ENCODE peak calls at places on chromosomes 11 and 22, in five cellular contexts. S is pancreas, H is lower leg skin, J is WERI-Rb-1, T is stomach. P is an unnamed sample.

GRCh38 chr22:50000587-50001387 is 11.8 kb downstream of the IL17REL start:
- DNase-seq in J (no peak), T (no peak), H (peak), S (no peak), P (no peak)

GRCh38 chr11:85953491-85954143 is 98.4 kb downstream of the CCDC83 start:
- DNase-seq in H (no peak), S (no peak), J (no peak), T (no peak), P (no peak)

GRCh38 chr11:63501236-63501635 is 4.6 kb upstream of the LGALS12 start:
- DNase-seq in J (no peak), S (no peak), T (no peak), H (no peak), P (no peak)

GRCh38 chr11:1335811-1336761 is 26.7 kb upstream of the TOLLIP start:
- DNase-seq in J (peak), S (peak), H (peak), T (peak), P (peak)

GRCh38 chr11:10777806-10778205 is 26.8 kb downstream of the CTR9 start:
- DNase-seq in H (no peak), T (no peak), J (no peak), S (no peak), P (no peak)

GRCh38 chr11:1598816-1599215 is 722 bp upstream of the KRTAP5-2 start:
- DNase-seq in H (no peak), T (no peak), J (no peak), S (no peak), P (no peak)

GRCh38 chr11:68038226-68038717 is 553 bp upstream of the TCIRG1 start:
- DNase-seq in H (no peak), S (peak), J (peak), T (no peak), P (no peak)

GRCh38 chr11:114307524-114308203 is 11.5 kb downstream of the NNMT start:
- DNase-seq in T (peak), S (peak), H (peak), J (no peak), P (no peak)

GRCh38 chr22:19632671-19633148 is 81.6 kb upstream of the SEPTIN5 start:
- DNase-seq in H (peak), T (no peak), S (no peak), J (no peak), P (no peak)

GRCh38 chr22:44438056-44438455 is 60.0 kb downstream of the RTL6 start:
- DNase-seq in J (peak), S (no peak), H (peak), T (no peak), P (no peak)

GRCh38 chr22:27111796-27112195 is 454.4 kb downstream of the MIAT start:
- DNase-seq in S (no peak), T (no peak), J (no peak), H (no peak), P (no peak)

GRCh38 chr11:126989942-126990715 is 10.4 kb downstream of the KIRREL3 start:
- DNase-seq in H (peak), T (peak), J (peak), S (peak), P (peak)

GRCh38 chr11:111814567-111814966 is 48.4 kb upstream of the PPP2R1B start:
- DNase-seq in T (no peak), H (no peak), S (no peak), J (no peak), P (no peak)

GRCh38 chr11:44471603-44472002 is 93.9 kb upstream of the CD82 start:
- DNase-seq in T (no peak), S (no peak), J (no peak), H (no peak), P (no peak)

GRCh38 chr11:116336540-116336939 is 436.2 kb downstream of the BUD13 start:
- DNase-seq in H (peak), J (no peak), S (no peak), T (no peak), P (no peak)

GRCh38 chr11:126956664-126957063 is 43.9 kb downstream of the KIRREL3 start:
- DNase-seq in S (no peak), H (no peak), T (no peak), J (no peak), P (no peak)

GRCh38 chr11:73623651-73624050 is 22.7 kb upstream of the PLEKHB1 start:
- DNase-seq in H (no peak), T (no peak), S (no peak), J (no peak), P (no peak)

GRCh38 chr11:22558638-22559037 is 67.0 kb downstream of the FANCF start:
- DNase-seq in T (no peak), J (peak), S (no peak), H (no peak), P (no peak)

GRCh38 chr22:47965066-47965465 is 1202.6 kb downstream of the TBC1D22A start:
- DNase-seq in S (no peak), T (no peak), H (no peak), J (no peak), P (no peak)

GRCh38 chr11:63505857-63506528 is at the start of gene LGALS12:
- DNase-seq in T (no peak), H (no peak), S (no peak), J (no peak), P (no peak)

GRCh38 chr11:134663506-134664313 is 251.7 kb upstream of the B3GAT1 start:
- DNase-seq in T (peak), S (no peak), J (no peak), H (peak), P (no peak)

GRCh38 chr11:30488304-30488998 is 97.7 kb downstream of the MPPED2 start:
- DNase-seq in T (peak), H (no peak), S (peak), J (no peak), P (no peak)

GRCh38 chr11:72038491-72038890 is 39.8 kb downstream of the IL18BP start:
- DNase-seq in J (no peak), T (peak), S (no peak), H (peak), P (no peak)

GRCh38 chr11:21427750-21428149 is 758.4 kb downstream of the NELL1 start:
- DNase-seq in J (no peak), S (no peak), T (no peak), H (no peak), P (no peak)

GRCh38 chr22:36026741-36027140 is 1.9 kb downstream of the RBFOX2 start:
- DNase-seq in T (no peak), J (no peak), H (no peak), S (no peak), P (no peak)

GRCh38 chr22:17910561-17911311 is 113.6 kb downstream of the MICAL3 start:
- DNase-seq in T (no peak), H (no peak), S (no peak), J (peak), P (no peak)

GRCh38 chr11:93525601-93526000 is 17.6 kb downstream of the SMCO4 start:
- DNase-seq in T (no peak), S (no peak), J (no peak), H (no peak), P (no peak)

GRCh38 chr22:30891781-30892180 is 76.8 kb downstream of the MORC2 start:
- DNase-seq in H (peak), T (no peak), S (peak), J (no peak), P (no peak)

GRCh38 chr11:94553938-94554337 is 10.2 kb downstream of the FUT4 start:
- DNase-seq in H (no peak), J (no peak), T (peak), S (no peak), P (no peak)

GRCh38 chr11:21814169-21814568 is 378.7 kb upstream of the ANO5 start:
- DNase-seq in H (no peak), J (no peak), S (no peak), T (no peak), P (no peak)

GRCh38 chr11:10930224-10930960 is 72.5 kb upstream of the ZBED5 start:
- DNase-seq in H (no peak), T (no peak), S (no peak), J (peak), P (no peak)

GRCh38 chr11:97332271-97332670 is 942.5 kb downstream of the JRKL start:
- DNase-seq in T (no peak), H (no peak), S (no peak), J (peak), P (no peak)

GRCh38 chr11:97336064-97336463 is 946.3 kb downstream of the JRKL start:
- DNase-seq in T (no peak), H (no peak), S (no peak), J (no peak), P (no peak)
- TF ChIP-seq CTCF in T (no peak), H (no peak), S (no peak), J (no peak), P (no peak)

GRCh38 chr22:22784249-22785039 is 103.2 kb upstream of the IGLL5 start:
- DNase-seq in J (no peak), S (no peak), H (no peak), T (no peak), P (no peak)
- TF ChIP-seq CTCF in J (no peak), S (no peak), H (no peak), T (no peak), P (no peak)

DNA sequence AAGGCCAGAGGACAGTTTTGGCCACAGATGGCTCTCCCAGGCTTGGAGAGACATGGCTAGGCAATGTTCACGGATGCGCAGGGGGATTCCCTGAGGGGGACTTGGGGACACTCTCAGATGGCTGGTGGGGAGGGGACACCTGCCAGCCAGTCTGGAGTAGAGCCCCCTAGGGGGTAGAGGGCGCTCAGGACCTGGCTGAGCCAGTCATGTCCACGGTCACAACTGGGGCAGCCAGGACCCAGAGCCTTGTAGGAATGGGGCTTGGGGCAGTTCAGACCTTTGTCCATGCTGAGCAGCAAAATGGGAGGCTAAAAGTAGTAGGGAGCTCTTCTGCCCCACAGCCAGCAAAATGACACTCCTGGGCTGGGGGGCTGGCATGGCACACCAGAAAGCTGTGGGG is 1.7 kb downstream of the CSDC2 start:
- DNase-seq in J (peak), H (no peak), S (no peak), T (no peak), P (no peak)
- TF ChIP-seq CTCF in J (no peak), H (no peak), S (no peak), T (no peak), P (no peak)

GRCh38 chr11:78432058-78432515 is 14.5 kb upstream of the GAB2 start:
- DNase-seq in J (peak), S (no peak), T (no peak), H (no peak), P (no peak)
- TF ChIP-seq CTCF in J (peak), S (no peak), T (peak), H (no peak), P (no peak)

DNA sequence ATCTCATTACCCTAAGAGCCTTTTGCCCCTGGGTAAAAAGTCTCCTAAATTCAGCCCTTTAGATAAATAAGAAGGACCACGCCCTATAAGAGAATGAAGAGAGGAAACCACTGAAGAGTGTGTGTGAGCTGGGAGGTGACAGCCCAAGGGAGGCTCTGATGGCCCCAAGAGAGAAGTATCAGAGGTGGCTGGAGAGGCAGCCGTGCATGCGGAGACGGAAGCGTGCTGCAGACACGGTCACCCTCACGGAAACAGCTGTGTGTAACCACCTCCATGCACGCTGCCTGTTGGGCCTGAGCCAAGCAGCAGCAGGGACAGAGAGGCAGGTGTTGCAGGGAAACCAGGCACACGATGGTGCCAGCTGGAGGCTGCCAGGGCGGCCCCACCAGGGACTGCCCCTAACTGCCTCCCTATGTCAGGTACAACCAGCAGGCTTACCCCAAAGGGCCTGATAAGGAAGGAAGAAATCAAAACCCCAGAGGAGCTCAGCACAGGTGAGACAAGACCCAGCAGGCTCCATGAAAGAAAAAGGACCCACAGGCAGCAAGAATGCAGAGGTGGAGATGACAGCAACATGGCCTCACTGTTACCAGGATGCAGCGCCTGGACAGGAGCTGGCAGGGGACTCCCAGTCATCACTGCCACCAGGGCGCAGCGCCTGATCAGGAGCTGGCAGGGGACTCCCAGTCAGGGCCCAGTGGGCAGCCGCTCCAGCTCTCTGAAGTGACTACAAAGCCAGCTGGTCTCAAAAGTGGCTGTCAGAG is 7.8 kb downstream of the LARGE2 start:
- DNase-seq in S (peak), J (no peak), H (peak), T (peak), P (no peak)
- TF ChIP-seq CTCF in S (no peak), J (no peak), H (no peak), T (no peak), P (no peak)

DNA sequence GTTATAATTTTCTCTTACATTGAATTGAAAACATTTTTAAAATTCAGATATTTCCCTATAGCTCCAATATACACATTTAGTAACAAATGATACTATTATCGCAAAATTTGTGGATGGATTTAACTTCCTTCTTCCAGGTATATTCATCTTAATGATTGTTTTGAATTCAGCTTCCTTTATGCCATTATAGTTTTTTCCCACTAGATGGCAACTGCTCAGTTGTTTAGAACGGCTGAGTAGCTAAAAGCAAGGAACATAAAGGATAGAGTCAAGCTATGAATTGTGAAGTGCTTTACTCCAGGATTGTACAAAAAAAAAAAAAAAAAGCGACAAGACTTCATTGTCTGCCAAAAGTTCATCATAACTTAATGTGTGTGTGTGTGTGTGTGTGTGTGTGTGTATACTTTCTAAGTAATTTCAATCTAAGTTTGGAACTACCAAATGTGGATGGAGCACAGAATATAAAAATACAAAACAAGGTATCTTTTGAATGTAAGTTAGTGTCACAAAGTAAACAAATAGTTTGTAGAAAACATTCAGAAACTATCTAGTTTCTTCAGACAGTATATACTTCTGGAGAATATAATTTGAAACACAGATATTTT is 846.4 kb downstream of the DLG2 start:
- DNase-seq in S (no peak), T (no peak), H (no peak), J (no peak), P (no peak)
- TF ChIP-seq CTCF in S (no peak), T (peak), H (no peak), J (peak), P (no peak)

GRCh38 chr22:25690798-25691197 is 51.2 kb upstream of the MYO18B start:
- DNase-seq in T (no peak), H (no peak), S (no peak), J (no peak), P (no peak)

GRCh38 chr22:25689631-25690030 is 52.4 kb upstream of the MYO18B start:
- DNase-seq in T (no peak), J (no peak), S (no peak), H (no peak), P (no peak)

GRCh38 chr22:25694167-25694907 is 47.7 kb upstream of the MYO18B start:
- DNase-seq in T (no peak), H (no peak), J (no peak), S (no peak), P (no peak)

GRCh38 chr22:25692392-25692791 is 49.6 kb upstream of the MYO18B start:
- DNase-seq in T (no peak), J (no peak), H (no peak), S (no peak), P (no peak)

DNA sequence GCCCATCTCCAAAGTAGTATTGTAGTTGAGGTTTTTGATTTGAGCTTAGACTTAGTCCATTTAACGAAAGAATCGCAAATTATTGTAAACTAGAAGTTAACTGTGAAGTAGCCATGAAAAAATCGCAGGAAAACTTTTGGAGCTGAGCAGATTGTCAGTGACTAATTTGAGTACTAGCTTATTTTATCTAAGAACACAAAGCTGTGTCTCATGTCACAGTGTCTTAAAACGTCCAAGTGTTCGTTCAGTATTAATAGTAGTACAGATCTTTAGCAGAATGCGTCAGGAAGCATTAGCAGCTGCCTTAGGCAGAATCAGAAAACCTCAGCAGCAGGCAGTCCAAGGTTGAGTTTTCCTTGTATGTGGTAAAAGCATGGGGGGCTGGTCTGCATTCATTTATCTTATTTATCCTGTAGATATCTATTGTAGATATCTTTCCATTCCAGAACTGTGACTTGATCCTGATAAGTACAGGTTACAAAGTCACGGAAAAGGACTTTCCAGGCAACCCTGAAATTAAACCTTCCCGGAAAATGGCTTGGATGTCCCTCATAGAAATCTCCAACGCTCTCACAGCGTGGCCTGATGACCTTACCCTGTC is 48.9 kb upstream of the MYO18B start:
- DNase-seq in S (no peak), J (no peak), H (no peak), T (no peak), P (no peak)
- TF ChIP-seq CTCF in S (no peak), J (no peak), H (no peak), T (no peak), P (no peak)

GRCh38 chr11:7528514-7529049 is 14.8 kb downstream of the PPFIBP2 start:
- DNase-seq in J (no peak), H (no peak), S (no peak), T (no peak), P (no peak)
- TF ChIP-seq CTCF in J (no peak), H (no peak), S (no peak), T (no peak), P (no peak)

GRCh38 chr11:66861774-66862558 is 5.1 kb downstream of the LRFN4 start:
- DNase-seq in J (no peak), T (no peak), S (no peak), H (no peak), P (no peak)

GRCh38 chr11:66859686-66860448 is 3.0 kb downstream of the LRFN4 start:
- DNase-seq in J (no peak), T (no peak), H (no peak), S (no peak), P (no peak)

GRCh38 chr11:66861051-66861773 is 4.3 kb downstream of the LRFN4 start:
- DNase-seq in J (no peak), H (no peak), T (no peak), S (no peak), P (no peak)

GRCh38 chr11:66858939-66859685 is 2.2 kb downstream of the LRFN4 start:
- DNase-seq in T (no peak), S (no peak), J (no peak), H (no peak), P (no peak)

GRCh38 chr11:66860449-66860831 is 3.6 kb downstream of the LRFN4 start:
- DNase-seq in H (no peak), S (no peak), J (no peak), T (no peak), P (no peak)
- TF ChIP-seq CTCF in H (no peak), S (no peak), J (no peak), T (no peak), P (no peak)